ENCODE peak calls at places on chromosomes 11 and 22, in five cellular contexts. G is K562, B is A549, K is HepG2, S is HCT116. Q is an unnamed sample.

GRCh38 chr11:33294224-33294623 is 37.0 kb downstream of the HIPK3 start:
- DNase-seq in K (no peak), G (no peak), S (no peak), B (no peak), Q (no peak)

GRCh38 chr22:46352691-46353386 is 17.3 kb downstream of the TRMU start:
- DNase-seq in B (peak), K (no peak), G (no peak), S (no peak), Q (no peak)

GRCh38 chr11:134995746-134996145 is 583.7 kb upstream of the B3GAT1 start:
- DNase-seq in B (no peak), G (no peak), K (no peak), S (no peak), Q (no peak)

GRCh38 chr11:61007971-61008896 is 36.8 kb downstream of the CD6 start:
- DNase-seq in S (no peak), G (no peak), B (no peak), K (no peak), Q (no peak)

GRCh38 chr11:110076388-110076965 is 16.7 kb upstream of the ZC3H12C start:
- DNase-seq in K (no peak), G (peak), S (no peak), B (no peak), Q (no peak)

GRCh38 chr11:48081151-48082010 is 101.0 kb downstream of the PTPRJ start:
- DNase-seq in S (no peak), G (no peak), K (no peak), B (no peak), Q (peak)

GRCh38 chr11:13064593-13064992 is 55.5 kb downstream of the RASSF10 start:
- DNase-seq in S (no peak), K (no peak), G (no peak), B (no peak), Q (no peak)

GRCh38 chr22:23418159-23418788 is 161.8 kb downstream of the IGLL1 start:
- DNase-seq in G (no peak), S (no peak), B (no peak), K (no peak), Q (no peak)

GRCh38 chr22:36453266-36453607 is 28.2 kb downstream of the TXN2 start:
- DNase-seq in K (no peak), B (no peak), G (no peak), S (no peak), Q (no peak)

GRCh38 chr11:134654161-134654915 is 242.3 kb upstream of the B3GAT1 start:
- DNase-seq in B (no peak), K (no peak), S (no peak), G (no peak), Q (no peak)

GRCh38 chr22:22933100-22933806 is 45.6 kb downstream of the IGLL5 start:
- DNase-seq in G (no peak), S (no peak), K (no peak), B (no peak), Q (no peak)

GRCh38 chr22:23836692-23837495 is 1.9 kb downstream of the DERL3 start:
- DNase-seq in K (no peak), S (no peak), B (no peak), G (no peak), Q (no peak)

GRCh38 chr22:21443057-21443734 is 24.0 kb upstream of the TMEM191C start:
- DNase-seq in B (no peak), S (no peak), K (no peak), G (no peak), Q (no peak)

GRCh38 chr11:124894606-124895430 is 2.8 kb downstream of the ROBO4 start:
- DNase-seq in B (no peak), G (no peak), K (no peak), S (no peak), Q (no peak)

GRCh38 chr11:124891390-124891861 is 6.2 kb downstream of the ROBO4 start:
- DNase-seq in B (no peak), S (no peak), K (no peak), G (no peak), Q (no peak)

GRCh38 chr11:124892131-124892530 is 5.5 kb downstream of the ROBO4 start:
- DNase-seq in S (no peak), K (no peak), B (no peak), G (no peak), Q (no peak)

GRCh38 chr11:124893781-124894401 is 3.8 kb downstream of the ROBO4 start:
- DNase-seq in K (no peak), B (no peak), G (no peak), S (no peak), Q (no peak)

DNA sequence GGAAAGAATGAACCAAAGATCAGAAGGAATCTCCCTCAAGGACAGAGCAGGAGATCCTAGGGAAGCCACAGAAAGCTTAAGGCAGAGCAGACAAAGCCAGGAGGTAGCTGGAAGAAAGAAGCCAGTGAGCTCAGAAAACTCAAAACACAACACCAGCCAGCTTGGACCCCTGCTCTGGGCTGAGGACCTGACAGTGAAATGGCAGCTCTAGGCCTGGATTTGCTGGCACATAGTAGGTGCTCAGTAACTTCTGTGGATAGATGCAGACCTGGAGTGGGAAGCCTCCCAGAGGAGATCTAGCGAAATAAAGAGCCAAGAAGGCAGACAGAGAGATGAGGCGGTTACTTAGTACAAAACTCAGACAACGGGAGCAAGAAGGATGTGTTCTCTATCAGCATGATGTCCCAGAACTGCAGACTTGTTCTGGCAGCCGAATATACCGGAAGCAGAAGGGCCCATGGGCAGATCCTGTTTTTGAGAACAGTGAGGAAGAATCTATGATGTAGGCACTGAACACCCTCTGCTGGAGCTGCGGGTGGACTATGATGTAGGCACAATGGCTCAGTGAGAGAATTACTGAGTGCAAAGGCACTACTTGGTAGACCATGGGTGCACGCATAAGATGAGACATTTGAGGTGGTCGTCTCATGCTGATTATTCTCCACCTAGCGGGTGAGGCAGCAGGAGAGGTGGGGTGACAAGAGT is 4.8 kb downstream of the ROBO4 start:
- DNase-seq in S (no peak), K (no peak), G (no peak), B (no peak), Q (no peak)
- H3K27ac ChIP-seq in S (no peak), K (no peak), G (no peak), B (no peak), Q (no peak)

GRCh38 chr11:2122222-2122906 is 16.8 kb downstream of the IGF2 start:
- DNase-seq in K (peak), G (no peak), B (no peak), S (no peak), Q (no peak)
- TF ChIP-seq REST in K (no peak), G (no peak), B (no peak), S (no peak), Q (no peak)

DNA sequence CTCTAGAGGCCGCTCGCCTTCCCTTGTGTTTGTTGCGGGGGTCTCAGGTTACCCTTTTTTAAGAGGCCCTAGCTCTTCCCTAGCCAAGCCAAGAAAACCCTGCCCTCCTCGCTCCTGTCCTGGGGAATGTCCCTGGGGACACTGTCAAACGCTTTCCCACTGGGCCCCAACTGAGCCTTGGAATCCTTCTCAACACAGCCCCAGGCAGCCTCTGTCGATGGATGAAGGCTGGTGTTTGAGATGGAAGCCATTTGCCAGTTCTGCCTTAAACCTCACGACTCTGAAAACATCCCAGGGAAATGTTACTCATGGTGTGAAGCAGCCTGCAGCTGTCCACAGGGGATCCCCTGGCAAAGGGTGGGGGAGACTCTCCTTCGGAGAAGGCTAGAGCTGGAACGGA is 72.7 kb downstream of the RTL6 start:
- DNase-seq in K (no peak), S (no peak), G (no peak), B (no peak), Q (no peak)
- H3K27ac ChIP-seq in K (no peak), S (no peak), G (no peak), B (no peak), Q (no peak)

GRCh38 chr11:9753031-9753430 is 89.2 kb downstream of the SWAP70 start:
- DNase-seq in B (no peak), G (no peak), S (no peak), K (peak), Q (peak)
- TF ChIP-seq REST in B (no peak), G (no peak), S (no peak), K (no peak), Q (no peak)

GRCh38 chr11:36212507-36212906 is 76.7 kb downstream of the COMMD9 start:
- DNase-seq in K (no peak), S (no peak), G (no peak), B (no peak), Q (no peak)

GRCh38 chr11:36214484-36214883 is 74.7 kb downstream of the COMMD9 start:
- DNase-seq in G (no peak), S (no peak), K (no peak), B (no peak), Q (no peak)

GRCh38 chr11:36211735-36212430 is 77.3 kb downstream of the COMMD9 start:
- DNase-seq in K (no peak), G (no peak), B (no peak), S (no peak), Q (no peak)

GRCh38 chr11:36214976-36215687 is 74.1 kb downstream of the COMMD9 start:
- DNase-seq in S (no peak), G (no peak), K (no peak), B (no peak), Q (no peak)

GRCh38 chr11:36213050-36213840 is 76.0 kb downstream of the COMMD9 start:
- DNase-seq in G (no peak), B (no peak), K (no peak), S (no peak), Q (no peak)
- H3K27ac ChIP-seq in G (no peak), B (no peak), K (no peak), S (no peak), Q (no peak)

DNA sequence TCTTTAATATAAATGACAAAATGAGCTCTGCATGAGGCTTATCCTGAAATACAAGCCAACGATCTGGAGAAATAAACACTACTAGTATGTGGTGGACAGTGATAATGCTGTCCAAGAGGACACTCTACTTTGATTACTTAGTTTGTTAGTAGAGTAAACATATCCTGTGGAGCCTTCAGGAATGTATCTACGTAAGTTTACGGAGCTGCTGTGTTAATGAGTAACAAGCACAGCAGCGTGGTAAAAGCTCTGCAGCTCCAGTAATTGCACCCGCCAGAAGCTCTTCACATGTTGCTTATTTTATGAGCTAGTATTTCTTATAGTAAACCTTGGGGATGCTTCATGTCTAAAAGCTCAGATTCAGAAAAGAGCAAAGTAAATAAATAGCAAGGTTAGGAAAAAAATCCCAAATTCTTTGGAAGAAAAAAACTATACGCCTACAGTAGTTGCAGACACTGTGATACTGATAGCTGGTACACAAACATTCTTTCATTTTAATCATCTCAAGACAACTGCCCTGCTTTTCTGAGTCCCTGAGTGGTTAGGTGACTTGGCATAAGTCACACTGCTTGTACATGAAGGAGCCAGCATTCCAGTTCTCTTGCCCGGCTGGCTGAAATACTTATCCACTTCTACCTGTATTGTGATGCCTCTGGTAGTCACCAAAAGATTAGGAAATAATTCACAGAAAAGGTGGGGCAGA is 32.7 kb upstream of the CCDC34 start:
- DNase-seq in K (peak), S (no peak), B (peak), G (no peak), Q (no peak)
- TF ChIP-seq REST in K (no peak), S (no peak), B (no peak), G (no peak), Q (no peak)

DNA sequence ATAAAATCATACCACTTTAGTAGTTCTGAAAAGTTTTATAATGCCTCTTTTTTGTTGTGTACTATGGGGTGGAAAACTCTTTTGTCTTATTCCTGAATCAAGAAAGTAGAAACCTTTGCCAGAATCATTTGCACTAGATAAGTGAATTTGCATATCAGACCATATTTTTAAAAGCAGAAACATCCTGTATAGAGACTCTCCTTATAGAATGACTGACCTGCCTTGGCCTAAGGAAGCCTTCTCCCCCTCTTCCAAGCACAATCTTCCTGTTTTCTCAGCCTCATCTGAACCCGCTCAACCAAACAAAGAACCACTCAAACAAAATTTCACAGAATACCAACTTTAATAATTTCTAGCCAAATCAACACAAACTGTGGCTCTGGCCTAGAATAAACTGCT is 60.3 kb downstream of the SIK3 start:
- DNase-seq in S (no peak), G (no peak), K (no peak), B (no peak), Q (no peak)
- H3K27ac ChIP-seq in S (no peak), G (no peak), K (no peak), B (no peak), Q (no peak)

DNA sequence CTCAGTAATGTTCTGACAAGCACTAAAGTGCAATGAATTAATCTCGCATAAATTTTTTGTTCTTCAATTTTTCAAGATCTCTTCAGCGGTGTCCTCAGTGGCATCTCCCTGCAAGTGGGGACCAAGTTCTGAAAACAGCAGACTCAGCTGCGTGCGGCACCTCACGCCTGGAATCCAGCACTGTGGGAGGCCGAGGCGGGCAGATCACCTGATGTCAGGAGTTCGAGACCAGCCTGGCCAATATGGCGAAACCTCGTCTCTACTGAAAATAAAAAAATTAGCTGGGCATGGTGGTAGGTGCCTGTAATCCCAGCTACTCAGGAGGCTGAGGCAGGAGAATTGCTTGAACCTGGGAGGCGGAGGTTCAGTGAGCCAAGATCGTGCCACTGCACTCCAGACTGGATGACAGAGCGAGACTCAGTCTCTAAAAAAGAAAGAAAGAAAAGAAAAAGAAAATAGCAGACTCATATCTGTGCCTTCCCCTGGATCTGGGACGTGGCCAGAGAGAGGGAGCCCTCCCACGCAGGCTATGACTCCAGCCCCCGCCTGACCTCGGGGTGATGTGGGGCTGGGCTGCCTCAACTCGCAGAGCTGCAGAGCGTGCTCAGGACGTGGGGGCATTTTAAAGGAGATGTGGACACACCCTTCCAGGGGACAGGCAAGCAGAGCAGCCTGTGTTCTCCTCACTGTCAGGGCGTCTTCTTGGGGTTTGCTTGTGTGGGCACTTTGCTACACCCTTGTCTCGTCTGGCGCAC is 346.6 kb downstream of the BRD1 start:
- DNase-seq in S (no peak), K (no peak), G (peak), B (no peak), Q (no peak)
- TF ChIP-seq REST in S (no peak), K (no peak), G (no peak), B (no peak), Q (no peak)

GRCh38 chr11:71431271-71431670 is 16.9 kb downstream of the DHCR7 start:
- DNase-seq in G (no peak), B (no peak), K (no peak), S (no peak), Q (no peak)
- H3K27ac ChIP-seq in G (no peak), B (no peak), K (no peak), S (no peak), Q (no peak)